ENCODE peak calls at places on chromosomes 16 and 17, in five cellular contexts. A is HCT116, U is K562, O is H1, M is GM12878. Y is an unnamed sample.

GRCh38 chr16:56345406-56346050 is 79.8 kb downstream of the AMFR start:
- DNase-seq in A (no peak), U (no peak), O (no peak), M (no peak), Y (no peak)

GRCh38 chr16:50036426-50036825 is 11.4 kb downstream of the CNEP1R1 start:
- DNase-seq in A (no peak), U (no peak), O (no peak), M (no peak), Y (no peak)

GRCh38 chr17:419073-419735 is 66.6 kb upstream of the RPH3AL start:
- DNase-seq in A (no peak), U (no peak), O (no peak), M (no peak), Y (peak)

GRCh38 chr17:59572301-59572924 is 7.0 kb downstream of the DHX40 start:
- DNase-seq in A (no peak), U (no peak), O (no peak), M (no peak), Y (no peak)

GRCh38 chr16:11423315-11424117 is 78.3 kb downstream of the RMI2 start:
- DNase-seq in A (no peak), U (no peak), O (no peak), M (peak), Y (no peak)

GRCh38 chr16:54080524-54081008 is 206.0 kb downstream of the IRX3 start:
- DNase-seq in A (no peak), U (no peak), O (no peak), M (no peak), Y (peak)

GRCh38 chr17:13029340-13029739 is 11.5 kb upstream of the ELAC2 start:
- DNase-seq in A (no peak), U (no peak), O (no peak), M (no peak), Y (no peak)

GRCh38 chr16:22018559-22018958 is 10.6 kb downstream of the MOSMO start:
- DNase-seq in A (no peak), U (no peak), O (no peak), M (no peak), Y (no peak)

GRCh38 chr17:45841883-45842525 is 2.7 kb upstream of the SPPL2C start:
- DNase-seq in A (no peak), U (no peak), O (no peak), M (no peak), Y (no peak)

GRCh38 chr17:80694992-80695912 is 150.6 kb downstream of the RPTOR start:
- DNase-seq in A (no peak), U (no peak), O (no peak), M (no peak), Y (peak)

GRCh38 chr17:63775420-63775819 is 1.4 kb downstream of the DDX42 start:
- DNase-seq in A (no peak), U (peak), O (no peak), M (no peak), Y (no peak)

GRCh38 chr17:12422632-12423031 is 243.1 kb upstream of the MYOCD start:
- DNase-seq in A (no peak), U (no peak), O (no peak), M (no peak), Y (no peak)

GRCh38 chr16:78024159-78024558 is 1.8 kb downstream of the CLEC3A start:
- DNase-seq in A (no peak), U (no peak), O (no peak), M (no peak), Y (no peak)

GRCh38 chr16:56353054-56353921 is 72.1 kb downstream of the AMFR start:
- DNase-seq in A (no peak), U (no peak), O (no peak), M (no peak), Y (no peak)

GRCh38 chr17:64262422-64263260 is at the start of gene TEX2:
- DNase-seq in A (no peak), U (peak), O (no peak), M (no peak), Y (peak)

GRCh38 chr17:81209141-81209540 is 13.6 kb downstream of the CEP131 start:
- DNase-seq in A (no peak), U (no peak), O (no peak), M (no peak), Y (no peak)

GRCh38 chr17:3723556-3724372 is at the start of gene HASPIN:
- DNase-seq in A (peak), U (peak), O (peak), M (peak), Y (peak)

GRCh38 chr17:75552847-75553552 is 27.5 kb downstream of the LLGL2 start:
- DNase-seq in A (no peak), U (no peak), O (no peak), M (no peak), Y (peak)

GRCh38 chr17:17496189-17497064 is at the start of gene RASD1:
- DNase-seq in A (no peak), U (peak), O (no peak), M (no peak), Y (peak)

GRCh38 chr16:89121691-89122321 is 28.2 kb downstream of the ACSF3 start:
- DNase-seq in A (no peak), U (no peak), O (no peak), M (no peak), Y (no peak)

GRCh38 chr17:68533887-68534700 is 21.9 kb downstream of the PRKAR1A start:
- DNase-seq in A (no peak), U (no peak), O (no peak), M (no peak), Y (no peak)

GRCh38 chr16:71807905-71808592 is 585 bp downstream of the AP1G1 start:
- DNase-seq in A (no peak), U (peak), O (no peak), M (no peak), Y (no peak)

GRCh38 chr16:14491831-14492529 is 138.1 kb downstream of the PARN start:
- DNase-seq in A (no peak), U (no peak), O (no peak), M (no peak), Y (no peak)

GRCh38 chr16:87800497-87800896 is 34.7 kb upstream of the KLHDC4 start:
- DNase-seq in A (no peak), U (no peak), O (no peak), M (no peak), Y (no peak)

GRCh38 chr17:15261063-15261817 is 3.9 kb downstream of the PMP22 start:
- DNase-seq in A (no peak), U (no peak), O (no peak), M (no peak), Y (peak)

GRCh38 chr16:88130016-88130415 is 178.8 kb downstream of the BANP start:
- DNase-seq in A (no peak), U (no peak), O (no peak), M (no peak), Y (no peak)

GRCh38 chr16:81495321-81496234 is 51.0 kb downstream of the CMIP start:
- DNase-seq in A (no peak), U (peak), O (no peak), M (no peak), Y (no peak)

GRCh38 chr16:56625943-56626654 is 518 bp downstream of the MT1E start:
- DNase-seq in A (no peak), U (no peak), O (no peak), M (no peak), Y (no peak)

GRCh38 chr17:45918241-45918745 is 23.9 kb downstream of the MAPT start:
- DNase-seq in A (no peak), U (no peak), O (no peak), M (no peak), Y (no peak)

GRCh38 chr16:52586159-52586558 is 39.2 kb upstream of the TOX3 start:
- DNase-seq in A (no peak), U (no peak), O (no peak), M (no peak), Y (no peak)

DNA sequence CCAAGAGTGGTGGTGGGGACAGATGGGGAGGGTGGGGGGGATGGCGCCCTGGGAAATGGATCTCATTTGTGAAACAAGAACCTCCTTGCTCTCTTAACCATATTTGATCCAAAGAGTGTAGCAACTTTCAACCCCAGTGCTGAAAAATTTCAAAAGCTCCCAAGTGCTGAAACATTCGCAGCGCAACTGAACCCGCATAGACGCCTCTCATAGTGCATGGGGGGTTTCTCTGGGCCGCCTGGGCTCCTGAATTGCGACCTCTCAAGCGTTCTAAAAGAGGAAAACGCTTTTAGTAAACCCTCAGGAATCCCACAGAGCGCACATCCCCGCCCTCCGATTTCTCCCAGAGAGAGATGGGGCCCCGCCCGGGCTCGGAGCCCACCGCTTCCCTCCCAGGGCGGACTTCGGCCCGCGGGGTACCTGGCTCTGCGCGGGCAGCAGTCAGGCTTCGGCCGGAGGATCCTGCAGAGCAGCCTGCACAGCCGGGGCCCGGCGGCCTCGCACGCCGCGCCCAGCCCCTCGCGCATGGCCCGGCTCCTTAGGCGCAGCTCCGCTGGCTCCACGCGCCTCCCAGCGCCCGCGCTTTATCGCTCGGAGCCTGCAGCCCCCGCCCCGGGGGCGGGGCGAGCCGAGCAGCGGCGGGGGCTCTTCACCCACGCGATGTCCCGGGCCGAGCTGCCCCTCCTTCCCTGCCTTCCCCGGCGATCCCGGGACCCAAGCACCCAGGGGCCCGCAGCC is 7.0 kb downstream of the NOS2 start:
- DNase-seq in A (no peak), U (peak), O (no peak), M (no peak), Y (no peak)
- TF ChIP-seq SP1 in A (no peak), U (no peak), O (no peak), M (no peak), Y (no peak)

GRCh38 chr17:10105513-10106001 is 92.8 kb downstream of the GAS7 start:
- DNase-seq in A (no peak), U (no peak), O (no peak), M (no peak), Y (no peak)
- TF ChIP-seq POLR2A in A (no peak), U (no peak), O (no peak), M (no peak), Y (no peak)

GRCh38 chr17:70021726-70022125 is 53.3 kb upstream of the KCNJ16 start:
- DNase-seq in A (no peak), U (no peak), O (no peak), M (no peak), Y (no peak)

GRCh38 chr17:70024253-70024652 is 50.8 kb upstream of the KCNJ16 start:
- DNase-seq in A (no peak), U (no peak), O (no peak), M (no peak), Y (no peak)

GRCh38 chr17:70017112-70017511 is 57.9 kb upstream of the KCNJ16 start:
- DNase-seq in A (no peak), U (no peak), O (no peak), M (no peak), Y (no peak)

GRCh38 chr17:70017941-70018340 is 57.1 kb upstream of the KCNJ16 start:
- DNase-seq in A (no peak), U (no peak), O (no peak), M (no peak), Y (no peak)

GRCh38 chr17:70022175-70022574 is 52.9 kb upstream of the KCNJ16 start:
- DNase-seq in A (no peak), U (no peak), O (no peak), M (no peak), Y (no peak)
- TF ChIP-seq SP1 in A (no peak), U (no peak), O (no peak), M (no peak), Y (no peak)

GRCh38 chr16:84832488-84833141 is 12.8 kb downstream of the CRISPLD2 start:
- DNase-seq in A (no peak), U (no peak), O (no peak), M (no peak), Y (no peak)
- TF ChIP-seq POLR2A in A (no peak), U (no peak), O (no peak), M (no peak), Y (no peak)

Y was measured in HepG2.